ENCODE peak calls at places on chromosomes 16 and 17, in four cellular contexts. Q, G, K and D are unnamed samples.
A peak's percentile ranks its signal among the peaks of the same experiment; 100 is the strongest.

GRCh38 chr16:58563235-58563634 is 47.9 kb downstream of the SETD6 start:
- DNase-seq in Q (peak; percentile 25), K (no peak), G (no peak), D (peak; percentile 75)

GRCh38 chr16:56936491-56936890 is 4.5 kb downstream of the HERPUD1 start:
- DNase-seq in Q (no peak), K (no peak), G (no peak), D (no peak)

GRCh38 chr17:65115721-65116312 is 21.4 kb upstream of the RGS9 start:
- DNase-seq in K (no peak), Q (no peak), G (no peak), D (no peak)

GRCh38 chr16:49019081-49019633 is 262.5 kb downstream of the CBLN1 start:
- DNase-seq in Q (no peak), K (no peak), G (no peak), D (no peak)

GRCh38 chr16:27389272-27389961 is 12.6 kb upstream of the IL21R start:
- DNase-seq in Q (no peak), K (no peak), G (no peak), D (no peak)

GRCh38 chr17:48646183-48647102 is 20.3 kb upstream of the HOXB9 start:
- DNase-seq in K (peak; percentile 53), Q (no peak), G (no peak), D (no peak)

GRCh38 chr17:8789743-8790142 is 9.4 kb downstream of the MFSD6L start:
- DNase-seq in K (no peak), G (no peak), Q (no peak), D (no peak)

GRCh38 chr17:59696682-59697277 is 10.4 kb downstream of the PTRH2 start:
- DNase-seq in G (no peak), Q (no peak), K (no peak), D (no peak)

GRCh38 chr17:19727466-19728113 is 11.2 kb upstream of the SLC47A2 start:
- DNase-seq in G (peak; percentile 59), K (no peak), Q (peak; percentile 26), D (peak; percentile 95)

GRCh38 chr17:60416368-60416925 is 5.8 kb upstream of the CHCT1 start:
- DNase-seq in Q (no peak), G (no peak), K (no peak), D (peak; percentile 70)

GRCh38 chr17:82418001-82418986 is at the start of the genes HEXD and OGFOD3:
- DNase-seq in Q (peak; percentile 63), K (peak; percentile 68), G (peak; percentile 86), D (peak; percentile 78)

GRCh38 chr17:81115749-81116464 is 49.4 kb upstream of the PVALEF start:
- DNase-seq in K (no peak), G (no peak), Q (no peak), D (no peak)

GRCh38 chr17:62562656-62563055 is 64.8 kb upstream of the MRC2 start:
- DNase-seq in Q (peak; percentile 76), G (peak; percentile 19), K (peak; percentile 73), D (peak; percentile 82)
- H3K4me3 ChIP-seq in Q (no peak overlapping the region), G (no peak overlapping the region), K (no peak overlapping the region), D (no peak overlapping the region)

GRCh38 chr16:704047-704446 is 1.6 kb downstream of the FBXL16 start:
- DNase-seq in G (no peak), Q (no peak), K (no peak), D (no peak)

GRCh38 chr16:702341-702740 is 3.3 kb downstream of the FBXL16 start:
- DNase-seq in K (no peak), Q (no peak), G (no peak), D (no peak)

GRCh38 chr16:704552-705380 is 835 bp downstream of the FBXL16 start:
- DNase-seq in K (no peak), Q (no peak), G (no peak), D (no peak)

GRCh38 chr16:705748-706188 is at the start of gene FBXL16:
- DNase-seq in G (no peak), K (no peak), Q (no peak), D (no peak)

DNA sequence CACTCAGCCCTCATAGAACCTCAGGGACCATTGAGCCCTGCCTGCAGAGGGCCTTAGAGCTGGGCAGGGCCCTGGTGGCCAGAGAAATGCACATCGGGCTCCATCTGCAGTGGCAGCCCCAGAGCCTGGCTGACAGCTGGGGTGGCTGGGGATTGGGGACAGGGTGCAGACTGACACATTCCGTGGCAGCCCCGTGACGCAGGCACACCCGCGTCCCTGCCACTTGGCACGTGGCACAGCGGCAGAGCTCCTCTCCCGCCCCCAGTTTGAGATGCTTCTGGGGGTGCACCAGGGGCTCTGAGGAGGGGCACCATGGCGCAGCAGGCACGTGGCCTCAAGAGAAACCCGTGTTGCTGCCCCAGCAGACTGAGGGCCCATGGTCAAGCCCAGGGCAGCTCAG is 2.2 kb downstream of the FBXL16 start:
- DNase-seq in Q (no peak), G (no peak), K (no peak), D (no peak)
- TF ChIP-seq CTCF in Q (no peak), G (no peak), K (no peak), D (no peak)

GRCh38 chr16:21991621-21992020 is 9.3 kb downstream of the PDZD9 start:
- DNase-seq in K (no peak), G (no peak), Q (no peak), D (no peak)
- H3K4me3 ChIP-seq in K (no peak overlapping the region), G (no peak overlapping the region), Q (no peak overlapping the region), D (no peak overlapping the region)

DNA sequence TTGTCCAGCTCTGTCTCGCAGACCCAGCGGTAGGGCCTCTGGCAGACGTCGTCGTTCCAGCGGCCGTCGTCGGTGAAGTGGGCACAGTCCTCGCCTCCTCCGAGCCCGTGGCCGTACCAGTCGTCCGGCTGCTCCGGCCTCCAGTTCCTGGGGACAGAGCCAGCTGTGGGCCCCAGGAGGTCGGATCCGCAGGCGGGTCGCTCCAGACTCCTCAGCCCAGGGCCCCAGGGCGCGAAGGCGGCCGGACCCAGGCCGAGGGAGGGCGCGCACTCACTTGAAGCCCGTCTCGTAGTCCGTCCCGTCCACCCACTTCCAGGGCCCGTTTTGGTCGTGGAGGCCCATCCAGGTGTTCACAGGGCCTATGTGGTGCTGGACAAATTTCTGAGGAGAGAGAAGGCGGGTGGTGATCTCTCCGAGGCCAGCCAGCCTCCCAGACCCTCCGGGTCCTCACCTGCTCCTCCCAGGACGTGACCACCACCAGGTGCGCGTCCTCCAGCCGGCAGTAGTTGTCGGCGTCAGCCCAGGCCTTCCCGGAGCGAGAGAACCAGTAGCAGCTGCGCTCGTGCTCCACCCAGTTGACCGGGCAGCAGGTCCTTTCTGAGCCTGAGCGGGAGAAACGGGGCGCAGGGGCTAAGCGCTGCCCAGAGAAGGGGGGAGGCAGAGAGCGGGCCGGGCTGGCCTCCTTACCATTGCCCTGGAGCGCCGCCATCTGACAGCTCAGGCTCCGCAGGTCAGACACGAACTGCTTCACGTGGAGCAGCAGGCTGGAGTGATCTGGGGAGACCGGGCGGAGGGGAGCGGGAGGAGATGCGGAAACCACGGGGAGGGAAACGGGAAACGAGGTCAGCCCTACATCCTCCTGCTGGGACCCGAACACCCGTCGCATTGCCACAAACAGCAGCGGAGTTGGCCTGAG is 5.2 kb downstream of the ASGR1 start:
- DNase-seq in K (no peak), G (peak; percentile 55), Q (no peak), D (no peak)
- TF ChIP-seq CTCF in K (no peak), G (no peak), Q (peak; percentile 31), D (no peak)

GRCh38 chr17:78935419-78936323 is 10.5 kb upstream of the TIMP2 start:
- DNase-seq in K (no peak), Q (peak; percentile 97), G (peak; percentile 42), D (peak; percentile 98)

GRCh38 chr17:78937561-78937960 is 12.4 kb upstream of the TIMP2 start:
- DNase-seq in K (no peak), Q (no peak), G (no peak), D (no peak)

GRCh38 chr17:78933025-78933958 is 8.1 kb upstream of the TIMP2 start:
- DNase-seq in K (peak; percentile 80), G (peak; percentile 61), Q (peak; percentile 98), D (peak; percentile 97)

GRCh38 chr17:78934681-78935418 is 9.7 kb upstream of the TIMP2 start:
- DNase-seq in K (no peak), G (no peak), Q (no peak), D (no peak)

GRCh38 chr17:78933959-78934568 is 8.9 kb upstream of the TIMP2 start:
- DNase-seq in Q (peak; percentile 98), G (peak; percentile 99), K (no peak), D (peak; percentile 99)
- H3K4me3 ChIP-seq in Q (peak overlapping the region; percentile 31), G (no peak overlapping the region), K (no peak overlapping the region), D (peak overlapping the region; percentile 43)

GRCh38 chr16:85027349-85027967 is at the start of gene KIAA0513:
- DNase-seq in G (peak; percentile 97), Q (peak; percentile 72), K (peak; percentile 86), D (peak; percentile 93)
- TF ChIP-seq CTCF in G (no peak), Q (peak; percentile 32), K (no peak), D (no peak)

GRCh38 chr17:69762766-69763165 is 312.3 kb upstream of the KCNJ16 start:
- DNase-seq in Q (no peak), G (no peak), K (no peak), D (no peak)
- H3K4me3 ChIP-seq in Q (no peak overlapping the region), G (no peak overlapping the region), K (no peak overlapping the region), D (no peak overlapping the region)

DNA sequence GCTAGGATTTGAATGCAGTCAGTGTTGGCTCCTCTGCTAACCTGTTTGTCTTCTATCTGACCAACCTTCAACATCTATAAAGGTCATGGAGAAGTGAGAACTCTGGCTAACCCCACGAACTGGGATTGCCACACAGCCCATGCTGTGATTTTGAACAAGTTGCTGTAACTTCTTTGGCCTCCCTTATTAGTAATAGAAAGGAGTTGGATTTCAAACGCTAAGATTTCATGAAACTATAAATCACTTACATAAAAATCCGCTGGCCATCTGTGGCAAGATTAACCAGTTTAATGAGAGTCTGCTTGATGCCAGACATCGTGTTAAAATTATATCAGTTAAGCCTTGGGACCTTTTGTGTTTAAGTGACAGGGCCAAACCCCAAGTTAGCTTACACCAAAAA is 53.4 kb downstream of the HSD17B2 start:
- DNase-seq in Q (no peak), G (no peak), K (no peak), D (no peak)
- TF ChIP-seq CTCF in Q (no peak), G (no peak), K (no peak), D (no peak)

GRCh38 chr17:41599680-41600079 is 12.9 kb downstream of the KRT16 start:
- DNase-seq in G (no peak), Q (no peak), K (no peak), D (no peak)
- H3K4me3 ChIP-seq in G (no peak overlapping the region), Q (no peak overlapping the region), K (no peak overlapping the region), D (no peak overlapping the region)